ENCODE peak calls at places on chromosomes 6 and 20, in ten cellular contexts. X is tibial nerve; D is EL; F is stimulated activated CD8-positive, alpha-beta memory T cell treated with anti-CD3 and anti-CD28 coated beads, Interleukin-7, amount 100 ng/mL, for 48 hours; E is B cell; G is colonic mucosa; P is T-helper 17 cell; J is GM12864; V is AG20443; R is activated T-cell treated with anti-CD3 and anti-CD28 coated beads for 4 hours. S is an unnamed sample.

GRCh38 chr20:11687546-11688292 is 230.0 kb upstream of the BTBD3 start:
- DNase-seq in X (no peak), G (no peak), D (no peak), V (no peak), R (no peak), P (no peak), E (no peak), J (no peak), F (no peak), S (no peak)

GRCh38 chr6:47363736-47364135 is 54.0 kb upstream of the TNFRSF21 start:
- DNase-seq in J (no peak), E (no peak), V (no peak), G (no peak), P (no peak), X (no peak), D (no peak), F (no peak), R (no peak), S (no peak)

GRCh38 chr6:116328528-116328903 is 42.2 kb upstream of the DSE start:
- DNase-seq in G (no peak), J (no peak), F (no peak), D (no peak), E (no peak), X (no peak), V (peak), P (no peak), R (no peak), S (no peak)

GRCh38 chr6:159169193-159169555 is at the start of gene FNDC1:
- DNase-seq in D (no peak), R (no peak), J (no peak), G (peak), V (peak), P (peak), E (peak), F (peak), X (no peak), S (no peak)

GRCh38 chr6:134211297-134211696 is 106.6 kb downstream of the SGK1 start:
- DNase-seq in G (no peak), R (no peak), X (no peak), V (no peak), F (no peak), J (no peak), E (no peak), P (no peak), D (no peak), S (no peak)

GRCh38 chr6:69933239-69933638 is 66.9 kb downstream of the COL19A1 start:
- DNase-seq in F (no peak), X (no peak), G (no peak), D (no peak), J (no peak), P (no peak), E (no peak), R (no peak), V (no peak), S (no peak)

GRCh38 chr20:61050491-61050890 is 201.6 kb upstream of the CDH4 start:
- DNase-seq in F (no peak), R (no peak), V (no peak), J (no peak), E (no peak), D (no peak), P (no peak), X (no peak), G (no peak), S (no peak)

GRCh38 chr20:40958598-40958997 is 70.0 kb upstream of the TOP1 start:
- DNase-seq in E (no peak), X (no peak), V (no peak), J (no peak), D (no peak), F (no peak), P (no peak), G (peak), R (no peak), S (no peak)

GRCh38 chr6:57141451-57142177 is 30.5 kb upstream of the BAG2 start:
- DNase-seq in F (no peak), V (no peak), J (no peak), P (no peak), G (no peak), X (no peak), E (no peak), D (no peak), R (no peak), S (no peak)